ENCODE peak calls at places on chromosomes 4 and X, in five cellular contexts. Q is kidney, P is activated B cell treated with CpG ODN at 0.5 μM for 24 hours, K is RWPE1, G is tibial nerve. J is an unnamed sample.

GRCh38 chrX:49264460-49264859 is at the start of gene FOXP3:
- DNase-seq in Q (peak), K (no peak), G (no peak), P (no peak), J (no peak)

GRCh38 chrX:37627602-37628001 is 56.1 kb downstream of the LANCL3 start:
- DNase-seq in G (no peak), P (no peak), Q (no peak), K (no peak), J (no peak)

GRCh38 chr4:139696491-139696890 is 30.9 kb downstream of the MGST2 start:
- DNase-seq in P (no peak), G (no peak), K (no peak), Q (no peak), J (no peak)

GRCh38 chr4:100261346-100261745 is 71.1 kb upstream of the DDIT4L start:
- DNase-seq in P (no peak), G (no peak), K (no peak), Q (no peak), J (no peak)

GRCh38 chrX:69229436-69229835 is 64.2 kb upstream of the PJA1 start:
- DNase-seq in G (no peak), P (no peak), K (no peak), Q (no peak), J (no peak)

GRCh38 chr4:86141166-86141565 is 218.7 kb downstream of the MAPK10 start:
- DNase-seq in G (no peak), K (no peak), Q (no peak), P (no peak), J (no peak)

GRCh38 chrX:27626066-27626465 is 35.9 kb downstream of the DCAF8L2 start:
- DNase-seq in Q (no peak), K (no peak), G (no peak), P (no peak), J (no peak)

GRCh38 chr4:145847764-145848163 is 90.9 kb downstream of the ZNF827 start:
- DNase-seq in Q (no peak), P (no peak), G (no peak), K (no peak), J (no peak)

GRCh38 chrX:42952621-42953020 is 174.7 kb upstream of the PPP1R2C start:
- DNase-seq in G (no peak), Q (no peak), K (no peak), P (no peak), J (no peak)

GRCh38 chr4:4405358-4405962 is 18.6 kb downstream of the NSG1 start:
- DNase-seq in P (no peak), K (no peak), G (no peak), Q (peak), J (no peak)

GRCh38 chr4:149296084-149296483 is 519.6 kb downstream of the IQCM start:
- DNase-seq in K (no peak), P (no peak), Q (no peak), G (no peak), J (no peak)

GRCh38 chr4:106315476-106315967 is 487 bp downstream of the TBCK start:
- DNase-seq in P (no peak), Q (no peak), G (no peak), K (peak), J (no peak)

GRCh38 chrX:2487366-2487765 is 13.4 kb downstream of the DHRSX start:
- DNase-seq in G (no peak), P (no peak), K (no peak), Q (no peak), J (no peak)

GRCh38 chrX:113644426-113644825 is 803.8 kb upstream of the AMOT start:
- DNase-seq in K (peak), Q (no peak), P (no peak), G (no peak), J (no peak)

GRCh38 chr4:125590158-125590557 is 275.4 kb downstream of the FAT4 start:
- DNase-seq in Q (no peak), G (no peak), K (no peak), P (no peak), J (no peak)

GRCh38 chrX:119753001-119753400 is 5.4 kb upstream of the SOWAHD start:
- DNase-seq in Q (no peak), G (no peak), K (no peak), P (no peak), J (no peak)

GRCh38 chr4:156991161-156991560 is 19.6 kb upstream of the PDGFC start:
- DNase-seq in P (no peak), G (no peak), K (no peak), Q (no peak), J (no peak)

GRCh38 chr4:87886083-87886482 is 53.3 kb downstream of the MEPE start:
- DNase-seq in G (no peak), K (no peak), Q (no peak), P (no peak), J (no peak)

GRCh38 chrX:22486326-22486725 is 213.6 kb downstream of the CBLL2 start:
- DNase-seq in K (no peak), G (no peak), Q (no peak), P (no peak), J (no peak)

GRCh38 chr4:3255611-3256186 is 6.7 kb downstream of the MSANTD1 start:
- DNase-seq in K (no peak), Q (peak), G (peak), P (peak), J (peak)

GRCh38 chr4:8762356-8762755 is 109.3 kb downstream of the HMX1 start:
- DNase-seq in Q (peak), P (no peak), K (no peak), G (no peak), J (no peak)

GRCh38 chrX:2500091-2500680 is 590 bp downstream of the DHRSX start:
- DNase-seq in Q (peak), K (peak), G (no peak), P (peak), J (peak)

GRCh38 chr4:3483471-3483921 is 20.4 kb downstream of the DOK7 start:
- DNase-seq in K (no peak), P (no peak), Q (no peak), G (no peak), J (no peak)

GRCh38 chr4:169611991-169612868 is at the start of gene NEK1:
- DNase-seq in P (peak), Q (peak), G (peak), K (peak), J (peak)
- TF ChIP-seq CTCF in P (no peak), Q (no peak), G (no peak), K (no peak), J (no peak)

GRCh38 chr4:11218692-11219091 is 210.0 kb downstream of the HS3ST1 start:
- DNase-seq in K (no peak), G (no peak), P (no peak), Q (no peak), J (no peak)

GRCh38 chr4:11228575-11228974 is 200.1 kb downstream of the HS3ST1 start:
- DNase-seq in G (no peak), P (no peak), Q (no peak), K (peak), J (no peak)

GRCh38 chr4:11223261-11223660 is 205.4 kb downstream of the HS3ST1 start:
- DNase-seq in K (no peak), G (no peak), Q (no peak), P (no peak), J (no peak)
- TF ChIP-seq CTCF in K (no peak), G (no peak), Q (no peak), P (no peak), J (no peak)

DNA sequence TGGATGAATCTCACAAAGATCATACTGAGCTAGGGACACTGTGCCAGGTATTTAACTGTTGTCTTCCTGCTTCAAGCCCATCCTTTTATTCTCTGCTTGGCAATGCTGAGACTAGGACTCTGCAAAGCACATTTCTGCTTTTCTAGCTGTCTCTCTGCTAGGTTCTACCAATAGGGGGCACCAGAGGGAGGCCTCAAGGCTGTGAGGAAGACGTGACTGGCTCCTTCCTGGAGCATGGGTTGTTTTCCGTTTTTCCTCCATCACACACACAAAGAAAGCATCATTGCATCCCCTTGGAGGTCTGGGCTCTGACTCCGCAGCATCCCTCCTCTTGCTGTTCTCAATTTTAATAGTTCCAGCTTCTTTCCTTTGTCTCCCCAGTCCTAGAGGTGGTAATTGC is 10.9 kb upstream of the DCTD start:
- DNase-seq in P (no peak), G (no peak), K (no peak), Q (no peak), J (no peak)
- TF ChIP-seq CTCF in P (no peak), G (no peak), K (no peak), Q (no peak), J (no peak)

GRCh38 chr4:147924604-147925412 is 192.9 kb downstream of the ARHGAP10 start:
- DNase-seq in Q (no peak), G (no peak), K (peak), P (no peak), J (no peak)
- TF ChIP-seq CTCF in Q (peak), G (no peak), K (peak), P (no peak), J (no peak)

DNA sequence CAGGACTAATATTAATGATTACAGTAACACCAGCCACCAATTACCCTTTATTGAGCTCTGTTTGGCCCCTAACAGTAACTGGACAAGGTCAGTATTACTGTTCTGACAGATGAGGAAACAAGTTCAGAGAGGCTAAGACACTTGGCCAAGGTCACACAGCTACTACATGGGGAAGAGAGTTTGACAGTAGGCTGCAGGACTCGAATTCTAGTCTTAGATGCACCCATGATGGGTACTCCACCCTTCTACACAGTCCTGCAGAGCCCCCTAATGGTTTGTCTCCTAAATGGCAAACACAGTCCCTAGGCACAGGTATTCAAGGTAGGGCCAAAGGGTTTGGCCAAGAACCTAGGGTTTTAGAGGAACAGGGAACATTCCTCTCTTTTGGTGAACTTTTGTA is 93.9 kb downstream of the NSUN7 start:
- DNase-seq in Q (no peak), P (no peak), K (no peak), G (no peak), J (no peak)
- TF ChIP-seq CTCF in Q (no peak), P (no peak), K (no peak), G (no peak), J (no peak)

GRCh38 chr4:127782275-127783025 is at the start of gene HSPA4L:
- DNase-seq in K (peak), G (peak), P (peak), Q (peak), J (peak)
- TF ChIP-seq CTCF in K (peak), G (peak), P (no peak), Q (peak), J (no peak)

GRCh38 chrX:35244088-35244741 is 301.6 kb downstream of the FAM47B start:
- DNase-seq in Q (no peak), K (no peak), G (no peak), P (no peak), J (no peak)
- TF ChIP-seq CTCF in Q (no peak), K (no peak), G (no peak), P (no peak), J (no peak)